ENCODE peak calls at places on chromosome 4, in five cellular contexts. One of them, this sample, is unnamed.

GRCh38 chr4:156672924-156673323 is 298.7 kb downstream of the PDGFC start:
- DNase-seq in NCI-H1417 treated with DMSO at 0.1 percent for 48 hours: no peak
- DNase-seq in CD8-positive, alpha-beta memory T cell: no peak
- DNase-seq in HT1080: peak; percentile 27
- DNase-seq in activated CD4-positive, alpha-beta T cell treated with anti-CD3 and anti-CD28 coated beads for 1 hour: no peak
- DNase-seq in this sample: no peak

GRCh38 chr4:79048878-79049277 is 109.6 kb upstream of the PAQR3 start:
- DNase-seq in HT1080: no peak
- DNase-seq in CD8-positive, alpha-beta memory T cell: no peak
- DNase-seq in activated CD4-positive, alpha-beta T cell treated with anti-CD3 and anti-CD28 coated beads for 1 hour: no peak
- DNase-seq in NCI-H1417 treated with DMSO at 0.1 percent for 48 hours: no peak
- DNase-seq in this sample: no peak

GRCh38 chr4:8793571-8794160 is 78.0 kb downstream of the HMX1 start:
- DNase-seq in CD8-positive, alpha-beta memory T cell: no peak
- DNase-seq in NCI-H1417 treated with DMSO at 0.1 percent for 48 hours: no peak
- DNase-seq in HT1080: no peak
- DNase-seq in activated CD4-positive, alpha-beta T cell treated with anti-CD3 and anti-CD28 coated beads for 1 hour: no peak
- DNase-seq in this sample: no peak

GRCh38 chr4:112702892-112703291 is 65.9 kb downstream of the LARP7 start:
- DNase-seq in HT1080: peak; percentile 53
- DNase-seq in activated CD4-positive, alpha-beta T cell treated with anti-CD3 and anti-CD28 coated beads for 1 hour: no peak
- DNase-seq in NCI-H1417 treated with DMSO at 0.1 percent for 48 hours: no peak
- DNase-seq in CD8-positive, alpha-beta memory T cell: no peak
- DNase-seq in this sample: no peak

GRCh38 chr4:100288811-100289529 is 98.7 kb upstream of the DDIT4L start:
- DNase-seq in activated CD4-positive, alpha-beta T cell treated with anti-CD3 and anti-CD28 coated beads for 1 hour: no peak
- DNase-seq in NCI-H1417 treated with DMSO at 0.1 percent for 48 hours: no peak
- DNase-seq in HT1080: no peak
- DNase-seq in CD8-positive, alpha-beta memory T cell: no peak
- DNase-seq in this sample: no peak

GRCh38 chr4:51845055-51845426 is 2.1 kb downstream of the DCUN1D4 start:
- DNase-seq in HT1080: no peak
- DNase-seq in NCI-H1417 treated with DMSO at 0.1 percent for 48 hours: no peak
- DNase-seq in activated CD4-positive, alpha-beta T cell treated with anti-CD3 and anti-CD28 coated beads for 1 hour: no peak
- DNase-seq in CD8-positive, alpha-beta memory T cell: no peak
- DNase-seq in this sample: no peak

GRCh38 chr4:38188631-38189101 is 228.5 kb downstream of the PTTG2 start:
- DNase-seq in NCI-H1417 treated with DMSO at 0.1 percent for 48 hours: no peak
- DNase-seq in HT1080: peak; percentile 12
- DNase-seq in activated CD4-positive, alpha-beta T cell treated with anti-CD3 and anti-CD28 coated beads for 1 hour: no peak
- DNase-seq in CD8-positive, alpha-beta memory T cell: no peak
- DNase-seq in this sample: no peak

GRCh38 chr4:14149469-14150030 is 522.0 kb upstream of the BOD1L1 start:
- DNase-seq in HT1080: no peak
- DNase-seq in activated CD4-positive, alpha-beta T cell treated with anti-CD3 and anti-CD28 coated beads for 1 hour: no peak
- DNase-seq in CD8-positive, alpha-beta memory T cell: no peak
- DNase-seq in NCI-H1417 treated with DMSO at 0.1 percent for 48 hours: no peak
- DNase-seq in this sample: no peak

GRCh38 chr4:42482516-42483327 is 85.4 kb downstream of the SHISA3 start:
- DNase-seq in HT1080: no peak
- DNase-seq in activated CD4-positive, alpha-beta T cell treated with anti-CD3 and anti-CD28 coated beads for 1 hour: no peak
- DNase-seq in CD8-positive, alpha-beta memory T cell: no peak
- DNase-seq in NCI-H1417 treated with DMSO at 0.1 percent for 48 hours: no peak
- DNase-seq in this sample: no peak

GRCh38 chr4:55561884-55562283 is 15.2 kb upstream of the CLOCK start:
- DNase-seq in activated CD4-positive, alpha-beta T cell treated with anti-CD3 and anti-CD28 coated beads for 1 hour: no peak
- DNase-seq in NCI-H1417 treated with DMSO at 0.1 percent for 48 hours: no peak
- DNase-seq in HT1080: no peak
- DNase-seq in CD8-positive, alpha-beta memory T cell: no peak
- DNase-seq in this sample: no peak

GRCh38 chr4:7358100-7358735 is 76.5 kb downstream of the PSAPL1 start:
- DNase-seq in CD8-positive, alpha-beta memory T cell: no peak
- DNase-seq in activated CD4-positive, alpha-beta T cell treated with anti-CD3 and anti-CD28 coated beads for 1 hour: no peak
- DNase-seq in NCI-H1417 treated with DMSO at 0.1 percent for 48 hours: no peak
- DNase-seq in HT1080: peak; percentile 93
- DNase-seq in this sample: no peak

GRCh38 chr4:158042591-158043030 is 130.2 kb downstream of the GASK1B start:
- DNase-seq in HT1080: no peak
- DNase-seq in activated CD4-positive, alpha-beta T cell treated with anti-CD3 and anti-CD28 coated beads for 1 hour: no peak
- DNase-seq in CD8-positive, alpha-beta memory T cell: no peak
- DNase-seq in NCI-H1417 treated with DMSO at 0.1 percent for 48 hours: no peak
- DNase-seq in this sample: no peak

GRCh38 chr4:133866328-133866699 is 335.3 kb downstream of the PABPC4L start:
- DNase-seq in CD8-positive, alpha-beta memory T cell: no peak
- DNase-seq in activated CD4-positive, alpha-beta T cell treated with anti-CD3 and anti-CD28 coated beads for 1 hour: no peak
- DNase-seq in NCI-H1417 treated with DMSO at 0.1 percent for 48 hours: no peak
- DNase-seq in HT1080: peak; percentile 65
- DNase-seq in this sample: no peak

GRCh38 chr4:150385606-150386005 is 196.3 kb upstream of the MAB21L2 start:
- DNase-seq in HT1080: peak; percentile 82
- DNase-seq in CD8-positive, alpha-beta memory T cell: no peak
- DNase-seq in NCI-H1417 treated with DMSO at 0.1 percent for 48 hours: no peak
- DNase-seq in activated CD4-positive, alpha-beta T cell treated with anti-CD3 and anti-CD28 coated beads for 1 hour: no peak
- DNase-seq in this sample: no peak

GRCh38 chr4:33062155-33062554 is 2342.0 kb downstream of the PCDH7 start:
- DNase-seq in activated CD4-positive, alpha-beta T cell treated with anti-CD3 and anti-CD28 coated beads for 1 hour: no peak
- DNase-seq in HT1080: no peak
- DNase-seq in CD8-positive, alpha-beta memory T cell: no peak
- DNase-seq in NCI-H1417 treated with DMSO at 0.1 percent for 48 hours: no peak
- DNase-seq in this sample: no peak

GRCh38 chr4:37715889-37716402 is 29.8 kb upstream of the RELL1 start:
- DNase-seq in NCI-H1417 treated with DMSO at 0.1 percent for 48 hours: no peak
- DNase-seq in HT1080: peak; percentile 54
- DNase-seq in activated CD4-positive, alpha-beta T cell treated with anti-CD3 and anti-CD28 coated beads for 1 hour: no peak
- DNase-seq in CD8-positive, alpha-beta memory T cell: no peak
- DNase-seq in this sample: no peak

GRCh38 chr4:132992686-132993085 is 156.4 kb upstream of the PCDH10 start:
- DNase-seq in activated CD4-positive, alpha-beta T cell treated with anti-CD3 and anti-CD28 coated beads for 1 hour: no peak
- DNase-seq in CD8-positive, alpha-beta memory T cell: no peak
- DNase-seq in NCI-H1417 treated with DMSO at 0.1 percent for 48 hours: no peak
- DNase-seq in HT1080: peak; percentile 14
- DNase-seq in this sample: no peak

GRCh38 chr4:83010111-83010521 is 507 bp downstream of the LIN54 start:
- DNase-seq in activated CD4-positive, alpha-beta T cell treated with anti-CD3 and anti-CD28 coated beads for 1 hour: no peak
- DNase-seq in CD8-positive, alpha-beta memory T cell: no peak
- DNase-seq in NCI-H1417 treated with DMSO at 0.1 percent for 48 hours: no peak
- DNase-seq in HT1080: no peak
- DNase-seq in this sample: no peak

GRCh38 chr4:80192937-80193336 is 4.4 kb upstream of the PRDM8 start:
- DNase-seq in HT1080: peak; percentile 64
- DNase-seq in CD8-positive, alpha-beta memory T cell: no peak
- DNase-seq in NCI-H1417 treated with DMSO at 0.1 percent for 48 hours: no peak
- DNase-seq in activated CD4-positive, alpha-beta T cell treated with anti-CD3 and anti-CD28 coated beads for 1 hour: no peak
- DNase-seq in this sample: no peak

GRCh38 chr4:3302786-3303444 is 10.1 kb downstream of the RGS12 start:
- DNase-seq in activated CD4-positive, alpha-beta T cell treated with anti-CD3 and anti-CD28 coated beads for 1 hour: no peak
- DNase-seq in CD8-positive, alpha-beta memory T cell: no peak
- DNase-seq in HT1080: no peak
- DNase-seq in NCI-H1417 treated with DMSO at 0.1 percent for 48 hours: no peak
- DNase-seq in this sample: no peak

GRCh38 chr4:54726907-54727306 is 69.2 kb downstream of the KIT start:
- DNase-seq in HT1080: no peak
- DNase-seq in CD8-positive, alpha-beta memory T cell: no peak
- DNase-seq in NCI-H1417 treated with DMSO at 0.1 percent for 48 hours: no peak
- DNase-seq in activated CD4-positive, alpha-beta T cell treated with anti-CD3 and anti-CD28 coated beads for 1 hour: no peak
- DNase-seq in this sample: no peak

GRCh38 chr4:170589597-170590191 is 499.9 kb upstream of the AADAT start:
- DNase-seq in HT1080: peak; percentile 56
- DNase-seq in NCI-H1417 treated with DMSO at 0.1 percent for 48 hours: peak; percentile 2
- DNase-seq in activated CD4-positive, alpha-beta T cell treated with anti-CD3 and anti-CD28 coated beads for 1 hour: no peak
- DNase-seq in CD8-positive, alpha-beta memory T cell: no peak
- DNase-seq in this sample: no peak

GRCh38 chr4:56764775-56765174 is 56.7 kb downstream of the SPINK2 start:
- DNase-seq in CD8-positive, alpha-beta memory T cell: no peak
- DNase-seq in HT1080: peak; percentile 62
- DNase-seq in activated CD4-positive, alpha-beta T cell treated with anti-CD3 and anti-CD28 coated beads for 1 hour: no peak
- DNase-seq in NCI-H1417 treated with DMSO at 0.1 percent for 48 hours: no peak
- DNase-seq in this sample: no peak

GRCh38 chr4:535181-535923 is 36.3 kb downstream of the PIGG start:
- DNase-seq in NCI-H1417 treated with DMSO at 0.1 percent for 48 hours: no peak
- DNase-seq in activated CD4-positive, alpha-beta T cell treated with anti-CD3 and anti-CD28 coated beads for 1 hour: no peak
- DNase-seq in HT1080: no peak
- DNase-seq in CD8-positive, alpha-beta memory T cell: no peak
- DNase-seq in this sample: no peak